ENCODE peak calls at places on chromosomes 2 and 18, in five cellular contexts. G is SK-N-SH, Q is IMR-90, A is GM12878, P is HepG2. K is an unnamed sample.

GRCh38 chr2:169709335-169709734 is 15.1 kb downstream of the PHOSPHO2 start:
- DNase-seq in G (no peak), Q (no peak), A (no peak), P (no peak), K (no peak)

GRCh38 chr18:32974421-32975165 is 201.8 kb upstream of the KLHL14 start:
- DNase-seq in G (no peak), Q (no peak), A (no peak), P (no peak), K (no peak)

GRCh38 chr2:122478108-122478507 is 722.7 kb downstream of the TSN start:
- DNase-seq in G (no peak), Q (no peak), A (no peak), P (no peak), K (no peak)

GRCh38 chr2:169778421-169778820 is 20.2 kb upstream of the SSB start:
- DNase-seq in G (no peak), Q (no peak), A (no peak), P (peak), K (no peak)

GRCh38 chr18:24219561-24220317 is 80.9 kb downstream of the CABYR start:
- DNase-seq in G (no peak), Q (no peak), A (no peak), P (no peak), K (no peak)

GRCh38 chr2:139177041-139177440 is 396.9 kb upstream of the NXPH2 start:
- DNase-seq in G (no peak), Q (no peak), A (no peak), P (no peak), K (no peak)

GRCh38 chr18:61738488-61738887 is 154.3 kb downstream of the RNF152 start:
- DNase-seq in G (no peak), Q (peak), A (no peak), P (no peak), K (no peak)

GRCh38 chr2:28751956-28752607 is 452 bp downstream of the PPP1CB start:
- DNase-seq in G (peak), Q (no peak), A (no peak), P (no peak), K (peak)

GRCh38 chr2:207926133-207927076 is 98.9 kb downstream of the PLEKHM3 start:
- DNase-seq in G (no peak), Q (peak), A (no peak), P (peak), K (no peak)

GRCh38 chr2:128727404-128727803 is 408.7 kb upstream of the HS6ST1 start:
- DNase-seq in G (no peak), Q (no peak), A (no peak), P (no peak), K (no peak)

GRCh38 chr18:76402026-76402990 is 92.7 kb downstream of the ZNF516 start:
- DNase-seq in G (no peak), Q (no peak), A (no peak), P (no peak), K (no peak)

GRCh38 chr2:69385443-69386151 is 1.4 kb downstream of the GFPT1 start:
- DNase-seq in G (no peak), Q (peak), A (no peak), P (no peak), K (peak)

GRCh38 chr18:48753741-48754140 is 197.0 kb downstream of the SMAD7 start:
- DNase-seq in G (no peak), Q (no peak), A (no peak), P (no peak), K (no peak)

GRCh38 chr18:21468514-21469164 is 131.9 kb downstream of the ESCO1 start:
- DNase-seq in G (no peak), Q (no peak), A (no peak), P (no peak), K (no peak)

GRCh38 chr2:8607591-8607990 is 74.3 kb upstream of the ID2 start:
- DNase-seq in G (no peak), Q (peak), A (no peak), P (no peak), K (no peak)

GRCh38 chr2:54767921-54768320 is 44.5 kb downstream of the EML6 start:
- DNase-seq in G (no peak), Q (peak), A (no peak), P (no peak), K (no peak)

GRCh38 chr2:24083567-24084385 is 858 bp downstream of the TP53I3 start:
- DNase-seq in G (peak), Q (peak), A (peak), P (peak), K (peak)

GRCh38 chr18:5051207-5051606 is 145.8 kb downstream of the AKAIN1 start:
- DNase-seq in G (no peak), Q (no peak), A (no peak), P (no peak), K (no peak)

GRCh38 chr2:118860506-118860905 is 13.1 kb upstream of the EN1 start:
- DNase-seq in G (no peak), Q (no peak), A (no peak), P (no peak), K (no peak)

GRCh38 chr2:168434164-168434563 is 21.9 kb upstream of the CERS6 start:
- DNase-seq in G (peak), Q (no peak), A (no peak), P (no peak), K (no peak)

GRCh38 chr2:234989183-234989701 is 37.4 kb downstream of the SH3BP4 start:
- DNase-seq in G (peak), Q (no peak), A (no peak), P (no peak), K (no peak)

GRCh38 chr2:239719791-239720410 is 305.2 kb downstream of the NDUFA10 start:
- DNase-seq in G (no peak), Q (no peak), A (no peak), P (no peak), K (no peak)

GRCh38 chr18:45106331-45106774 is 425.7 kb downstream of the SETBP1 start:
- DNase-seq in G (no peak), Q (no peak), A (peak), P (no peak), K (no peak)

GRCh38 chr18:55868909-55869308 is 280.9 kb upstream of the TCF4 start:
- DNase-seq in G (no peak), Q (peak), A (no peak), P (no peak), K (no peak)

GRCh38 chr18:39751161-39751560 is 2185.6 kb upstream of the CELF4 start:
- DNase-seq in G (no peak), Q (peak), A (no peak), P (no peak), K (no peak)

GRCh38 chr2:105407946-105408743 is 9.3 kb upstream of the FHL2 start:
- DNase-seq in G (no peak), Q (no peak), A (no peak), P (no peak), K (no peak)

GRCh38 chr2:112629823-112630222 is 15.9 kb upstream of the SLC20A1 start:
- DNase-seq in G (no peak), Q (no peak), A (no peak), P (no peak), K (no peak)

GRCh38 chr2:118687698-118688097 is 159.8 kb downstream of the EN1 start:
- DNase-seq in G (no peak), Q (no peak), A (no peak), P (no peak), K (no peak)

GRCh38 chr2:109473616-109474318 is 140.0 kb downstream of the SEPTIN10 start:
- DNase-seq in G (no peak), Q (no peak), A (no peak), P (no peak), K (no peak)

GRCh38 chr2:212580117-212580516 is 41.5 kb upstream of the ERBB4 start:
- DNase-seq in G (no peak), Q (no peak), A (no peak), P (no peak), K (no peak)

GRCh38 chr2:143429932-143430331 is 300.7 kb downstream of the ARHGAP15 start:
- DNase-seq in G (no peak), Q (no peak), A (no peak), P (no peak), K (no peak)

GRCh38 chr2:118312963-118313756 is 224.9 kb downstream of the INSIG2 start:
- DNase-seq in G (no peak), Q (no peak), A (no peak), P (no peak), K (no peak)

GRCh38 chr2:120818441-120818920 is 82.8 kb downstream of the GLI2 start:
- DNase-seq in G (no peak), Q (peak), A (no peak), P (no peak), K (no peak)

GRCh38 chr18:54947115-54947514 is 12.1 kb downstream of the CCDC68 start:
- DNase-seq in G (no peak), Q (no peak), A (no peak), P (no peak), K (no peak)

GRCh38 chr2:10424051-10424450 is 24.1 kb downstream of the ODC1 start:
- DNase-seq in G (no peak), Q (peak), A (no peak), P (no peak), K (no peak)

GRCh38 chr2:8376603-8377423 is 305.0 kb upstream of the ID2 start:
- DNase-seq in G (no peak), Q (no peak), A (no peak), P (no peak), K (no peak)

GRCh38 chr2:73593676-73594075 is 48.5 kb downstream of the NAT8 start:
- DNase-seq in G (no peak), Q (peak), A (no peak), P (no peak), K (no peak)

GRCh38 chr2:231926761-231927565 is 767 bp upstream of the NPPC start:
- DNase-seq in G (peak), Q (peak), A (no peak), P (no peak), K (no peak)
- TF ChIP-seq MXI1 in G (no peak), Q (no peak), A (no peak), P (no peak), K (no peak)

GRCh38 chr18:42734520-42734919 is 381.0 kb downstream of the RIT2 start:
- DNase-seq in G (no peak), Q (no peak), A (no peak), P (no peak), K (no peak)

GRCh38 chr18:42730272-42730671 is 385.2 kb downstream of the RIT2 start:
- DNase-seq in G (peak), Q (no peak), A (no peak), P (no peak), K (no peak)

GRCh38 chr18:42736074-42736473 is 379.4 kb downstream of the RIT2 start:
- DNase-seq in G (no peak), Q (no peak), A (no peak), P (no peak), K (no peak)
- TF ChIP-seq MXI1 in G (no peak), Q (no peak), A (no peak), P (no peak), K (no peak)

GRCh38 chr18:46332956-46333355 is 228.8 kb downstream of the HAUS1 start:
- DNase-seq in G (peak), Q (no peak), A (no peak), P (no peak), K (no peak)
- TF ChIP-seq MXI1 in G (no peak), Q (no peak), A (no peak), P (no peak), K (no peak)

GRCh38 chr2:102392096-102392495 is 30.9 kb upstream of the IL18RAP start:
- DNase-seq in G (no peak), Q (no peak), A (no peak), P (no peak), K (no peak)
- TF ChIP-seq MXI1 in G (no peak), Q (no peak), A (no peak), P (no peak), K (no peak)

DNA sequence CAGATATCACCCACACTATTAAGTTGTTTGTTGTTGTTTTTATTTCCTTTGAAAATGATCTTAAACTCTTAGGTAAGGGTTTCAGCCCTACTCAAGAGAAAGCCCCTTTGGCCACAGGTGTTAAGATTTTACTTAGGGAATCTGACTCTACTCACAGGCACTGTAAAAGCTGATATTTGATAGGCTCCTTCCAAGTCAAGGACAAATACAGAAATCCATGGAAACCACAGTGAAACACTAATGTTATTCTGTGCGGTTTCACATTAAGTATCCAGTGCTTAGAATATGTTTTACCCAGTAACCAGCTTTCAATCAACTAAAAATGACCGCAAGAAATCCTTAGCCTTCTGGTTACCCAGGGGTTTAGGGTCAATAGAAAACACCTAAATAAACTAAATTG is 56.1 kb downstream of the CDH2 start:
- DNase-seq in G (no peak), Q (no peak), A (no peak), P (no peak), K (no peak)
- TF ChIP-seq MXI1 in G (no peak), Q (no peak), A (no peak), P (no peak), K (no peak)

GRCh38 chr18:78971511-78972245 is 7.9 kb upstream of the SALL3 start:
- DNase-seq in G (no peak), Q (no peak), A (no peak), P (no peak), K (no peak)
- TF ChIP-seq MXI1 in G (no peak), Q (no peak), A (no peak), P (no peak), K (no peak)

DNA sequence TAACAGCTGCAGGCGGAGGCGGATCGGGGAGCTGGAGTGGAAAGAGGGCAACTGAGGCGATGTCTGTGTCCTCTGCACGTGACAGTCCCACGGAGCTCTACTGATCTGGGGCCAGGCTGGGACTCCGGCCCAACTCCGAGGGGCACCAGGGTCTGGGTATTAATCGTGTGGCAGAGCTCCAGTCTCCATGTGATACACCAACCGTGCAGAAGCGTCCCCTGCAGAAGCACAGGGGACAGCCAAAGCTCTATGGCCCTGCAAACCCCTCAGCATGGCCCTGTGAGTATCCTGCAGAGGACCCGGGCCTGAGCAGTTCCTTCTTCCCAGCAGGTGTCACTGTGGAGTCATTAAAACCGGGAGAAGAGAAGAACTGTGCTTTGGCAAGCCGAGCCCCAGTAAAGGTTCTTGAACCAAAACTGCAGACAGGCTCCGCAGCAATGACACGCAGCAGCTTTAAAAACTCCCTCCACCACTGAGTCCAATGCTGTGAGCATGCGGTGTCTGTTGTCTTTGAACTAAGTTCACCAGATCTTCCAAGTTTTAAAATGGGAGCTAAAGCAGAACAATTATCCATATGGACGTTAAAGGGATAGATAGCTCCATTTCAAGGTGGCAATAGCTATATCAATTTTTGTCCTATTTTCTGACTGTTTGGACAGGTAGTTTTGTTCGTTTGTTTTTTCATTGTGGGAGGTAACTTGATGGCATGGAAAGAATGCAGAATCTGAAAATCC is 79.4 kb downstream of the TMEM182 start:
- DNase-seq in G (peak), Q (peak), A (no peak), P (peak), K (peak)
- TF ChIP-seq MXI1 in G (no peak), Q (no peak), A (no peak), P (no peak), K (no peak)

GRCh38 chr2:236553522-236553921 is 16.1 kb upstream of the ACKR3 start:
- DNase-seq in G (no peak), Q (no peak), A (no peak), P (no peak), K (no peak)

GRCh38 chr2:236552586-236552985 is 17.0 kb upstream of the ACKR3 start:
- DNase-seq in G (no peak), Q (no peak), A (no peak), P (no peak), K (no peak)

GRCh38 chr2:236555486-236555885 is 14.1 kb upstream of the ACKR3 start:
- DNase-seq in G (no peak), Q (no peak), A (no peak), P (no peak), K (no peak)

GRCh38 chr2:236551843-236552542 is 17.6 kb upstream of the ACKR3 start:
- DNase-seq in G (no peak), Q (no peak), A (peak), P (no peak), K (no peak)

DNA sequence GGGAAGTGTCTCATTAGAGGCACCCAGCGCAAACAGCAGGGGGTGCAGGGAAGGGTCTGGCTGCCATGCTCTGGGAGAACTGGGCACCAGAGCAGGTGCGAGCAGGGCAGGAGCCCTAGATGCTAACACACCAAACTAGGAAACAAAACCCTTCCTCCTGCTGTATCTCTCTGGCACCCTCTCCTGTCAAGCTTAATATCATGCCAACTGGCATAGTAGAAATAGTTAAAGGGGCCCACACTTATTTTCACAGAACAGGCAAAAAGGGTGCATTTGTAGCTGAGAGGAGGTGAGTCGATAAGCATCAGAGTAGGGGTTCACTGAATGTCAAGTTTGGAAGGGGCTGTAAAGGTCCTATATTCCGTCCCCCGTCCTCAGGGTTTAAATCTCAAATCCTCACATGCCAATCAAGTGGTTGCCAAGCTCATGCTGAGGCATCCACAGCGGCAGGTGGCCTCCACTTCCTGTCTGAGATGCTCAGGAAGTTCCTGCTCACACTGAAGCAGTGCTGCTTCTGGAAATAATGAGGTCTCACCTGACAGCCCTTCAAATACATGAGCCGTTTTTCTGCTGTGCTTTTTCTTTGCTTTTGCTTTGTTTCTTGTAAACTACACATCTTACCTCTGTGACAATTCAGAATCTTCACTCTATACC is 14.9 kb upstream of the ACKR3 start:
- DNase-seq in G (no peak), Q (no peak), A (no peak), P (no peak), K (no peak)
- TF ChIP-seq MXI1 in G (no peak), Q (no peak), A (no peak), P (no peak), K (no peak)

GRCh38 chr18:27808678-27809077 is 368.3 kb downstream of the CDH2 start:
- DNase-seq in G (no peak), Q (no peak), A (no peak), P (no peak), K (no peak)

GRCh38 chr18:27803957-27804356 is 373.0 kb downstream of the CDH2 start:
- DNase-seq in G (no peak), Q (no peak), A (no peak), P (no peak), K (no peak)
- TF ChIP-seq MXI1 in G (no peak), Q (no peak), A (no peak), P (no peak), K (no peak)